ENCODE peak calls at places on chromosomes 1 and 21, in seven cellular contexts. One of them, this sample, is unnamed.

GRCh38 chr1:168234846-168235547 is 9.2 kb downstream of the SFT2D2 start:
- DNase-seq in CD4-positive, alpha-beta T cell: peak; percentile 19
- DNase-seq in NCI-H1436: peak; percentile 28
- DNase-seq in AG04450: no peak
- DNase-seq in iPS-NIHi11: peak; percentile 71
- DNase-seq in stimulated activated CD4-positive, alpha-beta T cell treated with anti-CD3 and anti-CD28 coated beads, Interleukin-2, amount 100 ng/mL, for 48 hours: peak; percentile 27
- DNase-seq in EL: peak; percentile 59
- DNase-seq in this sample: no peak

GRCh38 chr1:196685506-196685905 is 33.7 kb downstream of the CFH start:
- DNase-seq in stimulated activated CD4-positive, alpha-beta T cell treated with anti-CD3 and anti-CD28 coated beads, Interleukin-2, amount 100 ng/mL, for 48 hours: no peak
- DNase-seq in AG04450: no peak
- DNase-seq in NCI-H1436: no peak
- DNase-seq in CD4-positive, alpha-beta T cell: no peak
- DNase-seq in EL: no peak
- DNase-seq in iPS-NIHi11: no peak
- DNase-seq in this sample: no peak

GRCh38 chr1:45954401-45954847 is 151.0 kb downstream of the MAST2 start:
- DNase-seq in CD4-positive, alpha-beta T cell: no peak
- DNase-seq in stimulated activated CD4-positive, alpha-beta T cell treated with anti-CD3 and anti-CD28 coated beads, Interleukin-2, amount 100 ng/mL, for 48 hours: no peak
- DNase-seq in NCI-H1436: no peak
- DNase-seq in iPS-NIHi11: no peak
- DNase-seq in AG04450: peak; percentile 26
- DNase-seq in EL: peak; percentile 63
- DNase-seq in this sample: no peak

GRCh38 chr21:42291003-42291750 is 24.0 kb downstream of the TFF3 start:
- DNase-seq in CD4-positive, alpha-beta T cell: no peak
- DNase-seq in iPS-NIHi11: peak; percentile 35
- DNase-seq in stimulated activated CD4-positive, alpha-beta T cell treated with anti-CD3 and anti-CD28 coated beads, Interleukin-2, amount 100 ng/mL, for 48 hours: no peak
- DNase-seq in AG04450: no peak
- DNase-seq in EL: no peak
- DNase-seq in NCI-H1436: no peak
- DNase-seq in this sample: no peak

GRCh38 chr1:11729498-11730428 is 6.2 kb upstream of the AGTRAP start:
- DNase-seq in EL: no peak
- DNase-seq in iPS-NIHi11: no peak
- DNase-seq in stimulated activated CD4-positive, alpha-beta T cell treated with anti-CD3 and anti-CD28 coated beads, Interleukin-2, amount 100 ng/mL, for 48 hours: no peak
- DNase-seq in AG04450: no peak
- DNase-seq in NCI-H1436: no peak
- DNase-seq in CD4-positive, alpha-beta T cell: no peak
- DNase-seq in this sample: no peak

GRCh38 chr1:244792188-244792850 is 43.1 kb upstream of the COX20 start:
- DNase-seq in CD4-positive, alpha-beta T cell: no peak
- DNase-seq in NCI-H1436: no peak
- DNase-seq in iPS-NIHi11: no peak
- DNase-seq in AG04450: peak; percentile 15
- DNase-seq in EL: no peak
- DNase-seq in stimulated activated CD4-positive, alpha-beta T cell treated with anti-CD3 and anti-CD28 coated beads, Interleukin-2, amount 100 ng/mL, for 48 hours: no peak
- DNase-seq in this sample: no peak

GRCh38 chr1:26276432-26276838 is 3.5 kb upstream of the SH3BGRL3 start:
- DNase-seq in EL: no peak
- DNase-seq in stimulated activated CD4-positive, alpha-beta T cell treated with anti-CD3 and anti-CD28 coated beads, Interleukin-2, amount 100 ng/mL, for 48 hours: no peak
- DNase-seq in AG04450: no peak
- DNase-seq in NCI-H1436: no peak
- DNase-seq in iPS-NIHi11: no peak
- DNase-seq in CD4-positive, alpha-beta T cell: no peak
- DNase-seq in this sample: no peak

GRCh38 chr1:109120356-109120755 is 6.4 kb downstream of the ELAPOR1 start:
- DNase-seq in NCI-H1436: no peak
- DNase-seq in stimulated activated CD4-positive, alpha-beta T cell treated with anti-CD3 and anti-CD28 coated beads, Interleukin-2, amount 100 ng/mL, for 48 hours: no peak
- DNase-seq in iPS-NIHi11: no peak
- DNase-seq in AG04450: no peak
- DNase-seq in EL: no peak
- DNase-seq in CD4-positive, alpha-beta T cell: no peak
- DNase-seq in this sample: no peak

GRCh38 chr1:15885701-15886612 is 38.5 kb downstream of the SPEN start:
- DNase-seq in NCI-H1436: peak; percentile 5
- DNase-seq in stimulated activated CD4-positive, alpha-beta T cell treated with anti-CD3 and anti-CD28 coated beads, Interleukin-2, amount 100 ng/mL, for 48 hours: peak; percentile 3
- DNase-seq in iPS-NIHi11: peak; percentile 92
- DNase-seq in CD4-positive, alpha-beta T cell: peak; percentile 8
- DNase-seq in AG04450: peak; percentile 78
- DNase-seq in EL: peak; percentile 92
- DNase-seq in this sample: peak; percentile 40

GRCh38 chr21:35925497-35925896 is 134.8 kb downstream of the SETD4 start:
- DNase-seq in iPS-NIHi11: no peak
- DNase-seq in EL: peak; percentile 14
- DNase-seq in NCI-H1436: no peak
- DNase-seq in CD4-positive, alpha-beta T cell: no peak
- DNase-seq in stimulated activated CD4-positive, alpha-beta T cell treated with anti-CD3 and anti-CD28 coated beads, Interleukin-2, amount 100 ng/mL, for 48 hours: no peak
- DNase-seq in AG04450: no peak
- DNase-seq in this sample: no peak

GRCh38 chr1:172549621-172550280 is 16.8 kb downstream of the SUCO start:
- DNase-seq in AG04450: no peak
- DNase-seq in EL: no peak
- DNase-seq in CD4-positive, alpha-beta T cell: no peak
- DNase-seq in NCI-H1436: no peak
- DNase-seq in iPS-NIHi11: no peak
- DNase-seq in stimulated activated CD4-positive, alpha-beta T cell treated with anti-CD3 and anti-CD28 coated beads, Interleukin-2, amount 100 ng/mL, for 48 hours: no peak
- DNase-seq in this sample: no peak

GRCh38 chr1:37944816-37945215 is 2.0 kb downstream of the INPP5B start:
- DNase-seq in NCI-H1436: no peak
- DNase-seq in EL: no peak
- DNase-seq in CD4-positive, alpha-beta T cell: no peak
- DNase-seq in iPS-NIHi11: no peak
- DNase-seq in AG04450: no peak
- DNase-seq in stimulated activated CD4-positive, alpha-beta T cell treated with anti-CD3 and anti-CD28 coated beads, Interleukin-2, amount 100 ng/mL, for 48 hours: no peak
- DNase-seq in this sample: no peak

GRCh38 chr1:19892129-19892528 is 9.9 kb downstream of the OTUD3 start:
- DNase-seq in AG04450: no peak
- DNase-seq in stimulated activated CD4-positive, alpha-beta T cell treated with anti-CD3 and anti-CD28 coated beads, Interleukin-2, amount 100 ng/mL, for 48 hours: no peak
- DNase-seq in EL: no peak
- DNase-seq in iPS-NIHi11: no peak
- DNase-seq in NCI-H1436: no peak
- DNase-seq in CD4-positive, alpha-beta T cell: no peak
- DNase-seq in this sample: no peak

GRCh38 chr1:76713535-76713934 is 153.7 kb upstream of the ST6GALNAC5 start:
- DNase-seq in NCI-H1436: no peak
- DNase-seq in CD4-positive, alpha-beta T cell: no peak
- DNase-seq in stimulated activated CD4-positive, alpha-beta T cell treated with anti-CD3 and anti-CD28 coated beads, Interleukin-2, amount 100 ng/mL, for 48 hours: no peak
- DNase-seq in EL: no peak
- DNase-seq in iPS-NIHi11: no peak
- DNase-seq in AG04450: no peak
- DNase-seq in this sample: peak; percentile 24

GRCh38 chr1:202888204-202888506 is 794 bp downstream of the RABIF start:
- DNase-seq in AG04450: no peak
- DNase-seq in iPS-NIHi11: no peak
- DNase-seq in CD4-positive, alpha-beta T cell: no peak
- DNase-seq in stimulated activated CD4-positive, alpha-beta T cell treated with anti-CD3 and anti-CD28 coated beads, Interleukin-2, amount 100 ng/mL, for 48 hours: no peak
- DNase-seq in EL: peak; percentile 57
- DNase-seq in NCI-H1436: no peak
- DNase-seq in this sample: no peak

GRCh38 chr1:244173765-244174164 is 122.7 kb downstream of the ZBTB18 start:
- DNase-seq in stimulated activated CD4-positive, alpha-beta T cell treated with anti-CD3 and anti-CD28 coated beads, Interleukin-2, amount 100 ng/mL, for 48 hours: no peak
- DNase-seq in iPS-NIHi11: no peak
- DNase-seq in AG04450: no peak
- DNase-seq in NCI-H1436: no peak
- DNase-seq in EL: no peak
- DNase-seq in CD4-positive, alpha-beta T cell: no peak
- DNase-seq in this sample: no peak

GRCh38 chr1:230877139-230877923 is 9.0 kb upstream of the C1orf198 start:
- DNase-seq in iPS-NIHi11: no peak
- DNase-seq in stimulated activated CD4-positive, alpha-beta T cell treated with anti-CD3 and anti-CD28 coated beads, Interleukin-2, amount 100 ng/mL, for 48 hours: no peak
- DNase-seq in AG04450: peak; percentile 36
- DNase-seq in NCI-H1436: no peak
- DNase-seq in CD4-positive, alpha-beta T cell: no peak
- DNase-seq in EL: peak; percentile 72
- DNase-seq in this sample: no peak

GRCh38 chr1:212124891-212125582 is 89.5 kb downstream of the DTL start:
- DNase-seq in CD4-positive, alpha-beta T cell: no peak
- DNase-seq in NCI-H1436: no peak
- DNase-seq in AG04450: no peak
- DNase-seq in iPS-NIHi11: no peak
- DNase-seq in EL: no peak
- DNase-seq in stimulated activated CD4-positive, alpha-beta T cell treated with anti-CD3 and anti-CD28 coated beads, Interleukin-2, amount 100 ng/mL, for 48 hours: no peak
- DNase-seq in this sample: no peak

GRCh38 chr1:101043776-101044175 is 18.2 kb upstream of the DPH5 start:
- DNase-seq in EL: peak; percentile 75
- DNase-seq in stimulated activated CD4-positive, alpha-beta T cell treated with anti-CD3 and anti-CD28 coated beads, Interleukin-2, amount 100 ng/mL, for 48 hours: no peak
- DNase-seq in iPS-NIHi11: peak; percentile 3
- DNase-seq in AG04450: no peak
- DNase-seq in NCI-H1436: no peak
- DNase-seq in CD4-positive, alpha-beta T cell: no peak
- DNase-seq in this sample: no peak

GRCh38 chr1:180365039-180365438 is 135.0 kb downstream of the LHX4 start:
- DNase-seq in EL: no peak
- DNase-seq in NCI-H1436: no peak
- DNase-seq in AG04450: no peak
- DNase-seq in stimulated activated CD4-positive, alpha-beta T cell treated with anti-CD3 and anti-CD28 coated beads, Interleukin-2, amount 100 ng/mL, for 48 hours: no peak
- DNase-seq in CD4-positive, alpha-beta T cell: no peak
- DNase-seq in iPS-NIHi11: peak; percentile 26
- DNase-seq in this sample: no peak

This sample was measured in NCI-H1417 treated with DMSO at 0.1 percent for 48 hours.